ENCODE peak calls at places on chromosomes 12 and 14, in ten cellular contexts. X, T, L, B, E, P, C, F, H and S are unnamed samples.

GRCh38 chr12:49228653-49229052 is 36.2 kb upstream of the TUBA1C start:
- DNase-seq in E (no peak), X (no peak), T (no peak), P (no peak), C (no peak), B (no peak), F (no peak), L (no peak), H (no peak), S (no peak)

GRCh38 chr12:94183702-94184379 is 35.5 kb downstream of the PLXNC1 start:
- DNase-seq in F (peak; percentile 89), B (no peak), L (no peak), E (no peak), X (no peak), H (no peak), C (no peak), T (no peak), P (no peak), S (no peak)

GRCh38 chr12:62903151-62903550 is 31.8 kb downstream of the PPM1H start:
- DNase-seq in P (no peak), F (no peak), X (no peak), C (no peak), E (no peak), L (no peak), H (no peak), B (no peak), T (no peak), S (no peak)

GRCh38 chr12:75212072-75212471 is 2.4 kb upstream of the KCNC2 start:
- DNase-seq in E (no peak), F (no peak), P (no peak), T (no peak), X (no peak), C (no peak), H (no peak), L (no peak), B (no peak), S (no peak)

GRCh38 chr12:79652521-79652920 is 38.2 kb downstream of the PAWR start:
- DNase-seq in P (no peak), H (no peak), L (no peak), C (no peak), F (no peak), X (no peak), E (no peak), T (no peak), B (no peak), S (no peak)

GRCh38 chr14:90785474-90785873 is 30.8 kb downstream of the TTC7B start:
- DNase-seq in B (no peak), L (peak; percentile 40), P (no peak), X (peak; percentile 85), C (no peak), H (peak; percentile 31), F (no peak), T (no peak), E (no peak), S (no peak)

GRCh38 chr14:63245893-63246292 is 41.6 kb downstream of the RHOJ start:
- DNase-seq in E (no peak), B (no peak), P (no peak), H (no peak), F (no peak), X (no peak), L (no peak), C (no peak), T (no peak), S (no peak)

GRCh38 chr12:10361084-10361483 is 28.8 kb downstream of the KLRK1 start:
- DNase-seq in X (no peak), E (no peak), L (no peak), P (no peak), B (no peak), H (no peak), T (no peak), C (no peak), F (no peak), S (no peak)

GRCh38 chr12:117032593-117033381 is 66.4 kb downstream of the TESC start:
- DNase-seq in C (no peak), B (no peak), E (no peak), H (no peak), L (no peak), P (peak; percentile 33), X (no peak), F (no peak), T (no peak), S (no peak)

DNA sequence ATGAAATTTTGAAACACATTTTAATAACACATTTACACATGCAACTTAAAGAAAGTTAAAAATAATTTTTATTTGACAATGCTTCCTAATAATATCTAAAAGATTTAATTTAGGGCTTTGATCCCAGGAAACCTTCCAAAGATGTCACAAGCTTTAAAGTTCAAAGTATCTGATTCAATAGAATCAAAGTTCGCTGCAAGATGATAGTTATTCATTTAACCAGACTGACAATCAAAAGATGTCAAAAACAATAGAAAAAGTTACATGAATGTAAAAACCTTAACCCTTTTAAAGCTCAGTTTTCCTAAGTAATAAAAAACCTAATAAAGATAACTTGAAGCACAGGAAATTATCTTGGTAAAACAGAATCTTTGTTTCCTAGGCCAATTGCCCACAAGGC is 67.7 kb downstream of the SDR9C7 start:
- DNase-seq in H (no peak), P (no peak), T (no peak), F (no peak), B (no peak), L (no peak), X (no peak), E (no peak), C (no peak), S (no peak)
- H3K9me3 ChIP-seq in H (peaks cover 45% of the 10 kb centered on the region), P (peaks cover 56% of the 10 kb centered on the region), T (peaks cover 21% of the 10 kb centered on the region), F (no peaks in the 10 kb centered on the region), B (peaks cover 12% of the 10 kb centered on the region), L (peaks cover 30% of the 10 kb centered on the region), X (peaks cover 15% of the 10 kb centered on the region), E (no peaks in the 10 kb centered on the region), C (peaks cover 47% of the 10 kb centered on the region), S (no peaks in the 10 kb centered on the region)

GRCh38 chr12:38159092-38159551 is 157.5 kb upstream of the ALG10B start:
- DNase-seq in L (no peak), B (peak; percentile 55), C (no peak), F (no peak), H (no peak), T (no peak), E (no peak), P (no peak), X (no peak), S (no peak)

GRCh38 chr12:38157274-38157932 is 159.2 kb upstream of the ALG10B start:
- DNase-seq in F (no peak), L (no peak), H (no peak), T (no peak), B (peak; percentile 51), P (no peak), X (no peak), E (no peak), C (no peak), S (no peak)

GRCh38 chr12:38158428-38159091 is 158.0 kb upstream of the ALG10B start:
- DNase-seq in E (no peak), L (no peak), B (no peak), T (no peak), H (no peak), X (peak; percentile 35), P (no peak), C (no peak), F (no peak), S (no peak)

GRCh38 chr12:38156497-38157245 is 159.9 kb upstream of the ALG10B start:
- DNase-seq in P (no peak), E (no peak), X (no peak), L (no peak), H (no peak), F (no peak), T (no peak), B (no peak), C (no peak), S (no peak)

DNA sequence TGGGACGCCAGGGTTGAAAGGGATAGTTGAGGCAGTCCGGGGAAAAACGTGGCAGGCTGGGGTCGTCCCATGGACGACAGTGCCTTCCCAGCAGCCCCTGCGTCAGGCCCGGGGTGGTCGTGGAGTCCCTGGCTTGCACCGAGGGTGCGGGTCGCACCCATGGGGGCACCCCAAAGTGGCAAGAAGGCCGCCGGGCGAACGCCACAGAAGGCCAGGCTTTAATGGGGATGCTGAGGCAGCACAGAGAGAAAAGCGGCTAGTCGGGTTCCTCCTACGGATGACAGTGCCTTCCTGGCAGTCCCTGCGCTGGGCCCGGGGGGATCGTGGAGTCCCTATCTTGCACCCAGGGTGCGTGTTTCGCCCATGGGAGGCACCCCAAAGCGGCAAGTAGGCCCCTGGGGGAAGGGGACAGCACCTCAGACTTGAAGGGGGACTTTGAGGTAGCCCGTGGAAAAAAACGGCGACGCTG is 158.6 kb upstream of the ALG10B start:
- DNase-seq in C (no peak), B (peak; percentile 53), X (no peak), F (no peak), H (no peak), L (no peak), E (no peak), P (no peak), T (no peak), S (no peak)
- H3K9me3 ChIP-seq in C (no peaks in the 10 kb centered on the region), B (no peaks in the 10 kb centered on the region), X (no peaks in the 10 kb centered on the region), F (no peaks in the 10 kb centered on the region), H (no peaks in the 10 kb centered on the region), L (no peaks in the 10 kb centered on the region), E (no peaks in the 10 kb centered on the region), P (no peaks in the 10 kb centered on the region), T (no peaks in the 10 kb centered on the region), S (no peaks in the 10 kb centered on the region)

DNA sequence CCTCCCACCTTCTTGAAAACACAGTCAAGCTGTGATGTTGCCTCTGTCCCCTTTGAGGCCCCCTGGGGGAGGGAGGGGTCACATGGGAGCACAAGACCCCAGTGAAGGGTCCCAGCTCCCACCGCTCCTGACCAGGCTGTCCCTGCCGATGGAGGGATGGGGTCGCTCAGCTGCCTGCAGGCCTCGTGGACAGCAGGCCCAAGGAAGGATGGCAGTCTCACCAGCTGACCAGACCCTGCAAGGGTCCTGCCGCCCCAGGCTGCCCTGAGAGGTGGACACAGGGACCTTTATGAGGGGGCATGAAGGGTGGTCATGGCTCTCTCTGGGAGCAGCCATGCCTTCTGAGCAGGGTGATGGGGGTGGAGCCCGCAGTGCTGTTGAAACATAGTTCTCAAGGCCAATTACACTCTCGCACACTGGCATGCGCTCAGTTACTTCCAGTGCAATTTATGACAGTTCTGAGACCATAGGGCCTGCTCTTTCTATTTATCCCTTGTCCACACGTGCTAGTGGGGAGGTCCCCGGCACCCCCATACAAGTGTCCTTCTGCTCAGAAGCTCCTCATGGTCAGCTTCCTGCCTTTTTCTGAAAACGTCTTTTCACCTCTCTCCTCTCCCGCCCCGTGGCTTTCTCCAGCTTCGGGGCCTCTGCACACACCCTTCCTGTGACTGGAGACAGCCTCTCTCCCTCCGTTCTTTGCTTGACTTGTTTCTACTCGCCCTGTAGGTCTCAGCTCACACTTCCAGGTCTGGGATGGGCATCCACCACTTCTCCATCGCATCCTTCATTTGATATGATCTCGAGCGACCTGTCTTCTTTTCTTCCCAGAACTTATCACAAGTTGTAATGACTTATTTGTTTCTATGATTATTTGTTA is 313.1 kb downstream of the ADGRD1 start:
- DNase-seq in L (no peak), T (no peak), H (no peak), B (no peak), C (no peak), F (no peak), X (no peak), P (no peak), E (no peak), S (no peak)
- H3K9me3 ChIP-seq in L (no peaks in the 10 kb centered on the region), T (no peaks in the 10 kb centered on the region), H (no peaks in the 10 kb centered on the region), B (no peaks in the 10 kb centered on the region), C (no peaks in the 10 kb centered on the region), F (no peaks in the 10 kb centered on the region), X (no peaks in the 10 kb centered on the region), P (no peaks in the 10 kb centered on the region), E (no peaks in the 10 kb centered on the region), S (no peaks in the 10 kb centered on the region)

DNA sequence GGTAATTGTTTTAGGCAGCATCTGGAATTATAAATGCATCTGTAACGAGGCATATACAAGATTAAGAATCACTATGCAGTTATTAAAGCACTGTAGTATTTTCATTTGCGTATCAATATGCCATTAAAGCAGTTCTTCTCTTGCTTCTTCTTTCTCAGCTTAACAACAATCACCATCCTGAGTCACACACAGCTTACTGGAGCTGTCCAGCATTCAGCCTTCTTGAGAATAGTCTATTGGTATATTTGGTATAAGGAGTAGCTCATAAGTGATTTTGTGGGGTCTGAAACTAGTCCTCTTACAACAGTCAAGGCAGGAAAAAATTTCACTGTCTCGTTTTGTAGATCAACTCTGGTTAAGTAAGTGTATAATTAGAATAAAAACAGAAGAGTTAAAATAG is 523.0 kb upstream of the FOXG1 start:
- DNase-seq in X (no peak), B (no peak), C (no peak), H (no peak), P (peak; percentile 40), T (no peak), F (no peak), E (no peak), L (no peak), S (no peak)
- H3K9me3 ChIP-seq in X (no peaks in the 10 kb centered on the region), B (no peaks in the 10 kb centered on the region), C (no peaks in the 10 kb centered on the region), H (no peaks in the 10 kb centered on the region), P (peaks cover 2% of the 10 kb centered on the region), T (no peaks in the 10 kb centered on the region), F (no peaks in the 10 kb centered on the region), E (no peaks in the 10 kb centered on the region), L (peaks cover 4% of the 10 kb centered on the region), S (peaks cover 1% of the 10 kb centered on the region)